ENCODE peak calls at places on chromosomes 5 and 9, in four cellular contexts. One of them, this sample, is unnamed. For H3K4me1, the result is how much of the 10 kb centered on the place peaks cover.

GRCh38 chr9:103731541-103731940 is 362.6 kb upstream of the SMC2 start:
- DNase-seq in Panc1: no peak
- DNase-seq in Peyer's patch: no peak
- DNase-seq in astrocyte: no peak
- DNase-seq in this sample: no peak

GRCh38 chr5:132272341-132273210 is 15.1 kb downstream of the PDLIM4 start:
- DNase-seq in Panc1: peak
- DNase-seq in astrocyte: no peak
- DNase-seq in Peyer's patch: peak
- DNase-seq in this sample: peak

GRCh38 chr5:19880859-19881436 is 107.1 kb downstream of the CDH18 start:
- DNase-seq in Panc1: peak
- DNase-seq in astrocyte: no peak
- DNase-seq in Peyer's patch: no peak
- DNase-seq in this sample: no peak

GRCh38 chr5:145787507-145787906 is 47.6 kb downstream of the PRELID2 start:
- DNase-seq in Peyer's patch: no peak
- DNase-seq in Panc1: no peak
- DNase-seq in astrocyte: no peak
- DNase-seq in this sample: no peak

GRCh38 chr5:42851441-42851840 is 39.7 kb upstream of the SELENOP start:
- DNase-seq in Panc1: no peak
- DNase-seq in Peyer's patch: no peak
- DNase-seq in astrocyte: no peak
- DNase-seq in this sample: no peak

GRCh38 chr9:132744881-132745761 is 74.9 kb downstream of the GTF3C4 start:
- DNase-seq in astrocyte: no peak
- DNase-seq in Peyer's patch: no peak
- DNase-seq in Panc1: no peak
- DNase-seq in this sample: no peak

GRCh38 chr9:128420651-128421473 is at the start of gene CERCAM:
- DNase-seq in astrocyte: no peak
- DNase-seq in Peyer's patch: peak
- DNase-seq in Panc1: no peak
- DNase-seq in this sample: peak

GRCh38 chr5:150993836-150994412 is 26.5 kb upstream of the GPX3 start:
- DNase-seq in Panc1: no peak
- DNase-seq in Peyer's patch: no peak
- DNase-seq in astrocyte: no peak
- DNase-seq in this sample: peak

GRCh38 chr5:149904977-149905376 is 39.6 kb downstream of the PDE6A start:
- DNase-seq in Peyer's patch: no peak
- DNase-seq in astrocyte: no peak
- DNase-seq in Panc1: no peak
- DNase-seq in this sample: no peak

GRCh38 chr9:103755986-103756385 is 338.1 kb upstream of the SMC2 start:
- DNase-seq in astrocyte: no peak
- DNase-seq in Peyer's patch: no peak
- DNase-seq in Panc1: no peak
- DNase-seq in this sample: no peak

GRCh38 chr5:37120270-37120669 is 128.9 kb downstream of the CPLANE1 start:
- DNase-seq in Peyer's patch: no peak
- DNase-seq in astrocyte: no peak
- DNase-seq in Panc1: no peak
- DNase-seq in this sample: no peak

GRCh38 chr5:82799346-82800077 is 277.7 kb downstream of the TMEM167A start:
- DNase-seq in Panc1: no peak
- DNase-seq in Peyer's patch: no peak
- DNase-seq in astrocyte: no peak
- DNase-seq in this sample: no peak
- TF ChIP-seq CTCF in Panc1: no peak
- TF ChIP-seq CTCF in Peyer's patch: no peak
- TF ChIP-seq CTCF in astrocyte: peak
- TF ChIP-seq CTCF in this sample: no peak

GRCh38 chr9:82313697-82314096 is 325.1 kb downstream of the SPATA31D1 start:
- DNase-seq in Panc1: no peak
- DNase-seq in astrocyte: no peak
- DNase-seq in Peyer's patch: no peak
- DNase-seq in this sample: no peak
- H3K4me1 ChIP-seq in Panc1: under half
- H3K4me1 ChIP-seq in astrocyte: under half
- H3K4me1 ChIP-seq in Peyer's patch: under half
- H3K4me1 ChIP-seq in this sample: under half

DNA sequence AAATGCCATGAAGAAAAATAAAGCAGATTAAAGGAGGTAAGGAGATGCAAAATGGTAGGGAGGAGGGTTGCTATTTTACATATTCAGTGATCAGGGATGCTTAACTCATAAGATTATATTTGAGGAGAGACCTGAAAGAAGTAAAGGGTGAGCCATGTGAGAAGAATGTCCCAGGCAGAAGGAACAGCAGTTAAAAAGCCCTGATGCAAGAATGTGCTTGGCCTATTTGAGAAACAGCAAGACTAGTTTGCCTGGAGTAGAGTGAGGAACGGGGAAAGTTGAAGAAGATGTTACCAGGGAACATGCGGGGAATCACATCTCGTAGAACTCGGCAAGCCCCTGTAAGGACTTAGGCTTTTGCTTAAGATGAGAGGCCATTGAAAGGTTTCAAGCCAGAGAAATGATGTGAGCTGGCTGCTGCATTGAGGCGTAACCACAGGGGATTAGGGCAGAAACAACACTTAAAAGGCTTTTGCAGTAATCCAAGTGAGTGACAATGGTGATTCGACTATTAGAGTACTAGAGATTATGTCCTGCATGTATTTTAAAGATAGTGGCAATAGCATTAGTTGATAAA is 198.7 kb downstream of the VPS13A start:
- DNase-seq in Panc1: no peak
- DNase-seq in astrocyte: peak
- DNase-seq in Peyer's patch: no peak
- DNase-seq in this sample: no peak
- H3K4me3 ChIP-seq in Panc1: no peak
- H3K4me3 ChIP-seq in astrocyte: no peak
- H3K4me3 ChIP-seq in Peyer's patch: no peak
- H3K4me3 ChIP-seq in this sample: no peak

DNA sequence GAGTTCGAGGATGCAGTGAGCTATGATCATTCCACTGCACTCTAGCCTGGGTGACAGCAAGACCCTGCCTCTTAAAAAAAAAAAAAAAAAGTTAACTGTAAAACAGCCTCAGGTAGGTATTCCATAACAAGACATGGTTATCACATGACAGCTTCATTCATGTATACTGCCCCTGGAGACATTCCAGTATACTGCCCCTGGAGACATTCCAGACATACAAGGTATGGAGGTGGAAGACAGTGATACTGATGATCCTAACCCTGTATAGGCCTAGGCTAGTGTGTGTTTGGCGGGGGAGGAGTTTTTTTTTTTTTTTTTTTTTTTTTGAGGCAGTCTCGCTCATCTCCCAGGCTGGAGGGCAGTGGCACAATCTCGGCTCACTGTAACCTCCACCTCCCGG is 105.5 kb downstream of the RICTOR start:
- DNase-seq in Panc1: no peak
- DNase-seq in astrocyte: no peak
- DNase-seq in Peyer's patch: no peak
- DNase-seq in this sample: no peak
- TF ChIP-seq CTCF in Panc1: no peak
- TF ChIP-seq CTCF in astrocyte: no peak
- TF ChIP-seq CTCF in Peyer's patch: no peak
- TF ChIP-seq CTCF in this sample: no peak

GRCh38 chr9:93288341-93288740 is 104.4 kb downstream of the WNK2 start:
- DNase-seq in Peyer's patch: no peak
- DNase-seq in astrocyte: no peak
- DNase-seq in Panc1: no peak
- DNase-seq in this sample: no peak
- H3K4me1 ChIP-seq in Peyer's patch: under half
- H3K4me1 ChIP-seq in astrocyte: under half
- H3K4me1 ChIP-seq in Panc1: under half
- H3K4me1 ChIP-seq in this sample: under half

GRCh38 chr9:129889461-129889935 is 54.2 kb downstream of the USP20 start:
- DNase-seq in Peyer's patch: peak
- DNase-seq in Panc1: no peak
- DNase-seq in astrocyte: no peak
- DNase-seq in this sample: peak

GRCh38 chr9:129886226-129887174 is 51.2 kb downstream of the USP20 start:
- DNase-seq in Peyer's patch: peak
- DNase-seq in astrocyte: no peak
- DNase-seq in Panc1: no peak
- DNase-seq in this sample: no peak

GRCh38 chr9:129887210-129888084 is 52.2 kb downstream of the USP20 start:
- DNase-seq in Panc1: no peak
- DNase-seq in astrocyte: peak
- DNase-seq in Peyer's patch: peak
- DNase-seq in this sample: peak

GRCh38 chr9:129888809-129889460 is 53.7 kb downstream of the USP20 start:
- DNase-seq in Panc1: no peak
- DNase-seq in Peyer's patch: no peak
- DNase-seq in astrocyte: no peak
- DNase-seq in this sample: peak

GRCh38 chr9:129888085-129888808 is 53.0 kb downstream of the USP20 start:
- DNase-seq in Peyer's patch: peak
- DNase-seq in Panc1: no peak
- DNase-seq in astrocyte: no peak
- DNase-seq in this sample: peak
- H3K4me3 ChIP-seq in Peyer's patch: peak
- H3K4me3 ChIP-seq in Panc1: no peak
- H3K4me3 ChIP-seq in astrocyte: no peak
- H3K4me3 ChIP-seq in this sample: no peak

GRCh38 chr9:79134654-79135053 is 437.1 kb upstream of the TLE4 start:
- DNase-seq in Peyer's patch: no peak
- DNase-seq in astrocyte: peak
- DNase-seq in Panc1: no peak
- DNase-seq in this sample: no peak
- TF ChIP-seq CTCF in Peyer's patch: no peak
- TF ChIP-seq CTCF in astrocyte: peak
- TF ChIP-seq CTCF in Panc1: peak
- TF ChIP-seq CTCF in this sample: no peak

GRCh38 chr5:1502737-1503120 is 21.0 kb downstream of the LPCAT1 start:
- DNase-seq in astrocyte: no peak
- DNase-seq in Peyer's patch: no peak
- DNase-seq in Panc1: no peak
- DNase-seq in this sample: no peak

GRCh38 chr5:1504244-1504595 is 19.5 kb downstream of the LPCAT1 start:
- DNase-seq in Peyer's patch: no peak
- DNase-seq in astrocyte: no peak
- DNase-seq in Panc1: no peak
- DNase-seq in this sample: no peak

GRCh38 chr5:1502046-1502736 is 21.6 kb downstream of the LPCAT1 start:
- DNase-seq in astrocyte: no peak
- DNase-seq in Peyer's patch: peak
- DNase-seq in Panc1: no peak
- DNase-seq in this sample: peak

GRCh38 chr5:1504617-1505016 is 19.1 kb downstream of the LPCAT1 start:
- DNase-seq in Peyer's patch: no peak
- DNase-seq in Panc1: no peak
- DNase-seq in astrocyte: no peak
- DNase-seq in this sample: no peak

GRCh38 chr5:1503301-1504243 is 20.2 kb downstream of the LPCAT1 start:
- DNase-seq in Panc1: no peak
- DNase-seq in Peyer's patch: peak
- DNase-seq in astrocyte: peak
- DNase-seq in this sample: peak
- H3K4me1 ChIP-seq in Panc1: under half
- H3K4me1 ChIP-seq in Peyer's patch: under half
- H3K4me1 ChIP-seq in astrocyte: under half
- H3K4me1 ChIP-seq in this sample: under half

This sample was measured in mucosa of descending colon.